ENCODE peak calls at places on chromosomes 13 and 19, in six cellular contexts. V, R, K, H, B and D are unnamed samples.

GRCh38 chr19:11125994-11126685 is 29.4 kb downstream of the SPC24 start:
- DNase-seq in V (peak; percentile 96), R (peak; percentile 91), H (peak; percentile 96), B (peak; percentile 64), K (peak; percentile 86), D (peak; percentile 89)

GRCh38 chr19:5113101-5113557 is 144.2 kb downstream of the KDM4B start:
- DNase-seq in H (no peak), V (no peak), R (no peak), K (no peak), B (peak; percentile 64), D (no peak)

GRCh38 chr19:49297403-49297802 is 27.6 kb downstream of the SLC6A16 start:
- DNase-seq in H (no peak), R (no peak), K (no peak), V (no peak), B (peak; percentile 79), D (no peak)

GRCh38 chr13:30697177-30697953 is 38.0 kb upstream of the ALOX5AP start:
- DNase-seq in K (no peak), R (no peak), V (no peak), B (no peak), H (no peak), D (no peak)

GRCh38 chr13:23450340-23451046 is 17.0 kb upstream of the SACS start:
- DNase-seq in B (no peak), R (no peak), V (no peak), K (no peak), H (no peak), D (no peak)

GRCh38 chr13:58704953-58705352 is 1073.4 kb downstream of the PCDH17 start:
- DNase-seq in V (no peak), B (no peak), K (no peak), R (no peak), H (no peak), D (no peak)

GRCh38 chr13:44188257-44188656 is 185.4 kb upstream of the SERP2 start:
- DNase-seq in V (no peak), B (peak; percentile 75), H (no peak), R (no peak), K (no peak), D (no peak)

GRCh38 chr19:40420766-40421467 is 4.9 kb downstream of the SERTAD1 start:
- DNase-seq in H (peak; percentile 98), K (peak; percentile 94), B (peak; percentile 92), V (peak; percentile 97), R (peak; percentile 94), D (peak; percentile 91)

GRCh38 chr13:113029487-113030258 is 60.7 kb downstream of the MCF2L start:
- DNase-seq in V (no peak), B (no peak), K (no peak), R (no peak), H (no peak), D (peak; percentile 52)

GRCh38 chr13:76885203-76886004 is 801 bp downstream of the KCTD12 start:
- DNase-seq in K (peak; percentile 68), H (peak; percentile 95), R (peak; percentile 77), V (no peak), B (peak; percentile 61), D (peak; percentile 64)

GRCh38 chr13:95677564-95678386 is 836 bp downstream of the DNAJC3 start:
- DNase-seq in V (no peak), B (peak; percentile 23), K (peak; percentile 44), H (peak; percentile 92), R (peak; percentile 45), D (peak; percentile 45)

GRCh38 chr13:45441633-45442032 is 23.1 kb upstream of the COG3 start:
- DNase-seq in K (no peak), V (no peak), H (peak; percentile 29), R (no peak), B (peak; percentile 10), D (no peak)

GRCh38 chr19:30647891-30648290 is 275.7 kb downstream of the ZNF536 start:
- DNase-seq in R (no peak), H (peak; percentile 40), B (no peak), V (no peak), K (no peak), D (no peak)

GRCh38 chr19:50658438-50659317 is 9.4 kb downstream of the C19orf81 start:
- DNase-seq in B (peak; percentile 64), V (no peak), R (peak; percentile 23), K (peak; percentile 56), H (peak; percentile 87), D (peak; percentile 67)

GRCh38 chr19:3343619-3344502 is 22.5 kb upstream of the NFIC start:
- DNase-seq in K (peak; percentile 97), H (peak; percentile 98), V (peak; percentile 97), R (peak; percentile 88), B (peak; percentile 78), D (no peak)
- TF ChIP-seq POLR2A in K (peak; percentile 10), H (no peak), V (no peak), R (no peak), B (no peak), D (no peak)

GRCh38 chr13:94598281-94598680 is 2.3 kb upstream of the TGDS start:
- DNase-seq in H (no peak), R (no peak), B (peak; percentile 21), K (no peak), V (no peak), D (no peak)

GRCh38 chr13:94602467-94602866 is 810 bp downstream of the GPR180 start:
- DNase-seq in R (no peak), K (no peak), B (no peak), V (no peak), H (no peak), D (peak; percentile 39)

GRCh38 chr13:94599877-94600276 is 1.8 kb upstream of the GPR180 start:
- DNase-seq in B (no peak), K (no peak), H (no peak), R (no peak), V (no peak), D (no peak)

GRCh38 chr13:94596575-94596971 is 621 bp upstream of the TGDS start:
- DNase-seq in R (peak; percentile 18), V (no peak), H (no peak), B (no peak), K (no peak), D (no peak)

GRCh38 chr13:94601446-94602431 is at the start of gene GPR180:
- DNase-seq in B (peak; percentile 100), R (peak; percentile 98), H (peak; percentile 99), V (peak; percentile 99), K (peak; percentile 94), D (peak; percentile 94)
- TF ChIP-seq POLR2A in B (peak; percentile 73), R (peak; percentile 40), H (no peak), V (peak; percentile 50), K (peak; percentile 42), D (peak; percentile 74)

DNA sequence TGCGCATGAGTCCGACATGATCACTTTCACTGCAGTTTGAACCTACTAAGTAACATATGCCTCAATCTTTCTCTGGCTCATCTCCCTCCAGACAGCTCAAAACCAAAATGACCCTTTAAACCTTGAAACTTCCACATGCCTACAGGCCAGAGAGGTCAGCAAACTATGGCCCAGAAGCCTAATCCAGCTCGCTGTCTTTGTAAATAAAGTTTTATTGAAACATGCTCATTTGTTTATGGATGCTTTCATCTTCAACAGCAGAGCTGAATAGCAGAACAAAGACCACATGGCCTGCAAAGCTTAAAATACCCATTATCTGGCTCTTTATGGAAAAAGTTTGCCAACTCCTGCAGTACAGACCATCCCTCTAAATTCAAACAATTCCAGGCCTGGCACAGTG is 15.6 kb downstream of the FBXO46 start:
- DNase-seq in R (no peak), B (no peak), V (no peak), H (no peak), K (no peak), D (no peak)
- TF ChIP-seq POLR2A in R (no peak), B (no peak), V (no peak), H (no peak), K (no peak), D (no peak)

DNA sequence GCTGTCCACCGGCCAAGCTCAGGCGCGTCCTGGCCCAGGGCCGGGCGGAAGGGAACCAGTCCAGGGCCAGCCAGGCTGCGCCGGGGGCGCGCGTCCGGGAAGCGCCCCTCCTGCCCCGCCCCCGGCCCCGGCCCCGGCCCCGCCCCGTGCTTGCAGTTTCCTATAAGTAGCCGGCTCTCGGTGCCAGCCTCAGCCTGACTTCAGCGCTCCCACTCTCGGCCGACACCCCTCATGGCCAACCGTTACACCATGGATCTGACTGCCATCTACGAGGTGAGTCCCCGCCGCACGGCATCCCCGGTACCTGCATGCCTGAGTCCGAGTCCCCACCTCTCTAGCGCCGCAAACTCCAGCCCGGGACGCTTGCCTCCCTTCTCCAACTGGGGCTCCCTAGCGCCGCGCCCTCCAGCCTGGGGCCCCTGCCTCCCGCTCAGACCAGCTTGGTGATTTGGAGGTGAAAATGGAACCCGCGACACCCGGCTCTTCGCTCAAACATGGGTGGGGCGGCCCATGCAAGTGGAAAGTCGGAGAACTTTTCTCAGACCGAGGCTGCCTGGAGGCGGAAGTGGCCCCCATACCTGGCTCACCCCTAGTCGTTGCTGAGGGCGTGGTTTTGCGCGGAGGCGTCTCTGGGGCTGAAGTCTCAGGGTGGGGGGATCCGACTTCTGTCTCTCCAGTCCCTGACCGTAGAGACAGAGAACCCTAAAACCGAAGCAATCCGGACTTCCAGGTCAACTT is at the start of gene ZFP36:
- DNase-seq in H (peak; percentile 99), R (peak; percentile 94), V (peak; percentile 99), B (peak; percentile 83), K (peak; percentile 91), D (peak; percentile 77)
- TF ChIP-seq POLR2A in H (peak; percentile 99), R (peak; percentile 94), V (peak; percentile 99), B (peak; percentile 98), K (peak; percentile 99), D (peak; percentile 96)

GRCh38 chr19:12611361-12611699 is 610 bp downstream of the ZNF791 start:
- DNase-seq in V (peak; percentile 93), H (peak; percentile 94), K (peak; percentile 76), R (peak; percentile 72), B (peak; percentile 74), D (no peak)

GRCh38 chr19:12606796-12607195 is 3.8 kb downstream of the ZNF490 start:
- DNase-seq in V (no peak), R (no peak), K (no peak), B (no peak), H (no peak), D (no peak)

GRCh38 chr19:12610540-12611360 is at the start of the genes ZNF490 and ZNF791:
- DNase-seq in B (peak; percentile 97), R (peak; percentile 99), K (peak; percentile 98), V (peak; percentile 100), H (peak; percentile 100), D (peak; percentile 98)
- TF ChIP-seq POLR2A in B (peak; percentile 73), R (peak; percentile 78), K (peak; percentile 92), V (peak; percentile 88), H (peak; percentile 78), D (peak; percentile 89)

DNA sequence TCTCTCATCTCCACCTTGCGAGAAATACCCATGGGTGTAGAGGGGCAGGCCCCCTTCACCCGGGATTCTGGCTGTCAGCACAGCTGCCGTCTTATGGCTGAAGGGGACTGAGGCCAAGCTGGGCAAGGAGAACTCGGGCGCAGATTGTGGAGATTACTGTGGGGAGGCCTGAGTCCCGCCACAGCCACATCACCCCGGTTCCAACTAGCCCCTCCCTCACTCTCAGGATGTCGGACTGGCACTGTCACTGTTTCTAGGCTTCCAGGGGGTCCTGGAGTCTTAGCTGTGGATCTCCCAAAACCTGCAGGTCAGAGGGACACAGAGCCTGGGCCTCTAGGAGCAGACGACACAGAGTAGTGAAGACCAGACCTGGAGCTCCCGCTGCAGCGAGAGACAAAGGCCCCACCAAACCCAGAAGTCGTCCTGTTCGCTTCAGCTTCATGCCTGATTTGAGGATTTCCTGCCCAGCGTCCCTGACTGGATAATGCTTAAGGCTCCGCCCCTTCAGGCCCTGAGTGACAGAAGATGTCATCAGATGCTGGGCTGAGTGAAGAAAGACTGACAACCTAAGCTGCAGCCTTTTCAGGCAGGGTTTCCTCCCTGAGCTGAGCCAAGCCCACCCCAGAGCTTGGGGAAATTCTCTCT is 55.8 kb downstream of the ZNF93 start:
- DNase-seq in R (no peak), K (no peak), B (no peak), H (no peak), V (peak; percentile 85), D (no peak)
- TF ChIP-seq POLR2A in R (no peak), K (no peak), B (no peak), H (no peak), V (no peak), D (no peak)